ENCODE peak calls at places on chromosome 12, in five cellular contexts. U is MCF 10A; L is stimulated activated CD4-positive, alpha-beta T cell treated with anti-CD3 and anti-CD28 coated beads, Interleukin-2, amount 100 ng/mL, for 48 hours; P is fibroblast of pulmonary artery; R is G401. K is an unnamed sample.

GRCh38 chr12:24778486-24779304 is 170.2 kb downstream of the BCAT1 start:
- DNase-seq in U (peak), R (no peak), P (peak), L (no peak), K (peak)

GRCh38 chr12:26274441-26275312 is 79.3 kb downstream of the SSPN start:
- DNase-seq in R (no peak), P (peak), U (peak), L (peak), K (peak)

GRCh38 chr12:67966560-67966959 is 22.7 kb upstream of the IFNG-AS1 start:
- DNase-seq in U (no peak), R (no peak), P (no peak), L (no peak), K (no peak)

GRCh38 chr12:89424846-89425245 is 72.5 kb upstream of the DUSP6 start:
- DNase-seq in L (no peak), P (no peak), U (no peak), R (no peak), K (no peak)

GRCh38 chr12:39441963-39442894 is 691 bp downstream of the KIF21A start:
- DNase-seq in L (peak), P (peak), U (peak), R (peak), K (peak)

GRCh38 chr12:92469837-92470236 is 233.0 kb upstream of the PLEKHG7 start:
- DNase-seq in U (peak), R (no peak), P (peak), L (no peak), K (no peak)

GRCh38 chr12:94140556-94140955 is 7.8 kb upstream of the PLXNC1 start:
- DNase-seq in U (peak), L (peak), P (peak), R (no peak), K (peak)

GRCh38 chr12:12995088-12995487 is 5.0 kb downstream of the HEBP1 start:
- DNase-seq in P (no peak), L (no peak), R (no peak), U (no peak), K (no peak)

GRCh38 chr12:119005832-119006360 is 24.6 kb downstream of the SRRM4 start:
- DNase-seq in R (peak), U (no peak), L (no peak), P (no peak), K (no peak)

GRCh38 chr12:19234171-19234704 is 104.7 kb downstream of the PLEKHA5 start:
- DNase-seq in P (peak), U (peak), L (no peak), R (no peak), K (no peak)

GRCh38 chr12:1916396-1917171 is 1.9 kb downstream of the CACNA2D4 start:
- DNase-seq in P (no peak), L (no peak), U (no peak), R (peak), K (no peak)

GRCh38 chr12:116616536-116617248 is 57.5 kb downstream of the MAP1LC3B2 start:
- DNase-seq in L (no peak), R (no peak), P (no peak), U (no peak), K (peak)

GRCh38 chr12:114869091-114869834 is 185.3 kb upstream of the TBX3 start:
- DNase-seq in U (no peak), L (no peak), P (no peak), R (no peak), K (no peak)

GRCh38 chr12:57730336-57731067 is 8.0 kb downstream of the AGAP2 start:
- DNase-seq in U (no peak), P (no peak), R (peak), L (no peak), K (no peak)

GRCh38 chr12:104137175-104137901 is 672 bp downstream of the NFYB start:
- DNase-seq in L (peak), R (peak), U (peak), P (peak), K (peak)

GRCh38 chr12:56590237-56590830 is 39.8 kb downstream of the BAZ2A start:
- DNase-seq in P (peak), U (peak), L (no peak), R (no peak), K (peak)

GRCh38 chr12:78928200-78929074 is 63.9 kb downstream of the SYT1 start:
- DNase-seq in U (peak), P (peak), R (no peak), L (no peak), K (no peak)

GRCh38 chr12:12561305-12562015 is 1.2 kb downstream of the DUSP16 start:
- DNase-seq in R (peak), L (peak), P (peak), U (peak), K (peak)

GRCh38 chr12:117071009-117071408 is 28.2 kb downstream of the TESC start:
- DNase-seq in L (no peak), U (no peak), P (no peak), R (no peak), K (no peak)

GRCh38 chr12:96368233-96368632 is 32.0 kb downstream of the CDK17 start:
- DNase-seq in U (no peak), R (no peak), L (no peak), P (no peak), K (peak)

GRCh38 chr12:76558684-76559276 is 791 bp downstream of the OSBPL8 start:
- DNase-seq in U (peak), P (peak), L (peak), R (peak), K (peak)

GRCh38 chr12:6285063-6285477 is 25.4 kb upstream of the PLEKHG6 start:
- DNase-seq in U (peak), P (peak), L (peak), R (peak), K (peak)